ENCODE peak calls at places on chromosome 22, in eight cellular contexts. P is lung; J is NCI-H1092 treated with DMSO at 0.1 percent for 48 hours; B is Right ventricle myocardium superior; K is EH; S is CD4-positive, alpha-beta memory T cell; Z is Kasumi-1; Y is SK-N-SH. I is an unnamed sample.

GRCh38 chr22:29870574-29870973 is 12.4 kb upstream of the MTMR3 start:
- DNase-seq in P (no peak), J (no peak), B (no peak), K (peak; percentile 32), Z (no peak), S (no peak), Y (no peak), I (no peak)

GRCh38 chr22:40544758-40545157 is 91.8 kb downstream of the MRTFA start:
- DNase-seq in B (no peak), Z (no peak), P (no peak), S (no peak), Y (no peak), J (no peak), K (no peak), I (no peak)

GRCh38 chr22:48322907-48323306 is 1504.8 kb downstream of the BRD1 start:
- DNase-seq in K (no peak), B (no peak), J (no peak), P (no peak), Y (no peak), S (no peak), Z (no peak), I (no peak)

GRCh38 chr22:47064416-47064815 is 302.0 kb downstream of the TBC1D22A start:
- DNase-seq in B (no peak), Z (no peak), Y (peak; percentile 33), J (no peak), K (no peak), S (no peak), P (no peak), I (peak; percentile 69)

GRCh38 chr22:50694766-50695420 is 22.3 kb downstream of the SHANK3 start:
- DNase-seq in K (no peak), Z (no peak), J (no peak), Y (no peak), S (no peak), B (peak; percentile 26), P (no peak), I (no peak)

GRCh38 chr22:40728731-40729189 is 49.5 kb downstream of the MCHR1 start:
- DNase-seq in Z (no peak), B (no peak), S (peak; percentile 79), J (no peak), P (peak; percentile 58), Y (no peak), K (peak; percentile 68), I (no peak)

GRCh38 chr22:45707605-45708004 is 36.0 kb downstream of the ATXN10 start:
- DNase-seq in K (no peak), Y (no peak), J (no peak), P (no peak), S (no peak), B (no peak), Z (no peak), I (no peak)

GRCh38 chr22:23494593-23495266 is 85.4 kb downstream of the IGLL1 start:
- DNase-seq in Y (no peak), S (no peak), B (no peak), P (no peak), Z (no peak), J (no peak), K (no peak), I (no peak)

GRCh38 chr22:43993072-43993760 is 30.9 kb upstream of the PARVB start:
- DNase-seq in J (peak; percentile 3), Z (peak; percentile 64), P (peak; percentile 48), S (peak; percentile 53), B (peak; percentile 73), Y (peak; percentile 88), K (peak; percentile 62), I (peak; percentile 94)

GRCh38 chr22:22520020-22520656 is at the start of gene ZNF280A:
- DNase-seq in K (no peak), Y (no peak), J (no peak), Z (no peak), S (no peak), B (no peak), P (no peak), I (peak; percentile 49)

GRCh38 chr22:24106385-24107381 is 74.6 kb upstream of the SUSD2 start:
- DNase-seq in J (no peak), Z (no peak), P (no peak), B (no peak), K (peak; percentile 19), S (peak; percentile 35), Y (no peak), I (peak; percentile 59)

GRCh38 chr22:50271519-50271970 is 1.4 kb upstream of the MAPK11 start:
- DNase-seq in Y (peak; percentile 93), P (peak; percentile 56), Z (no peak), B (peak; percentile 79), K (peak; percentile 78), S (peak; percentile 50), J (no peak), I (peak; percentile 98)

GRCh38 chr22:26122920-26123468 is 46.3 kb upstream of the SEZ6L start:
- DNase-seq in B (no peak), P (no peak), Y (no peak), J (no peak), S (no peak), Z (no peak), K (no peak), I (no peak)